ENCODE peak calls at places on chromosomes 12 and 14, in six cellular contexts. G is fibroblast of the aortic adventitia, B is fibroblast of pulmonary artery, K is HCT116, V is pancreas, Z is endothelial cell. W is an unnamed sample.

GRCh38 chr12:53952335-53952694 is 2.4 kb upstream of the HOXC12 start:
- DNase-seq in G (no peak), B (no peak), K (no peak), V (no peak), Z (no peak), W (no peak)

GRCh38 chr12:1915082-1915968 is 3.1 kb downstream of the CACNA2D4 start:
- DNase-seq in G (no peak), B (no peak), K (no peak), V (peak), Z (no peak), W (peak)

GRCh38 chr12:3662516-3662915 is 90.4 kb downstream of the CRACR2A start:
- DNase-seq in G (no peak), B (no peak), K (no peak), V (no peak), Z (no peak), W (peak)

GRCh38 chr12:65672441-65672840 is 151.8 kb upstream of the HMGA2 start:
- DNase-seq in G (no peak), B (no peak), K (no peak), V (no peak), Z (no peak), W (no peak)

GRCh38 chr14:104965561-104966231 is 12.5 kb downstream of the AHNAK2 start:
- DNase-seq in G (no peak), B (no peak), K (no peak), V (no peak), Z (no peak), W (no peak)

GRCh38 chr14:20799955-20800544 is 2.6 kb downstream of the RNASE1 start:
- DNase-seq in G (no peak), B (no peak), K (no peak), V (peak), Z (peak), W (peak)

GRCh38 chr12:18320036-18320617 is 58.8 kb downstream of the PIK3C2G start:
- DNase-seq in G (peak), B (peak), K (peak), V (peak), Z (peak), W (peak)

GRCh38 chr14:50955373-50956043 is 11.2 kb upstream of the PYGL start:
- DNase-seq in G (peak), B (peak), K (peak), V (no peak), Z (peak), W (peak)

GRCh38 chr14:49893309-49894213 is 679 bp downstream of the ARF6 start:
- DNase-seq in G (no peak), B (peak), K (no peak), V (no peak), Z (peak), W (peak)

GRCh38 chr14:106021832-106022231 is 495.4 kb downstream of the TMEM121 start:
- DNase-seq in G (no peak), B (no peak), K (no peak), V (no peak), Z (no peak), W (no peak)

GRCh38 chr12:26097046-26097878 is 27.6 kb downstream of the BHLHE41 start:
- DNase-seq in G (peak), B (peak), K (peak), V (peak), Z (peak), W (peak)

DNA sequence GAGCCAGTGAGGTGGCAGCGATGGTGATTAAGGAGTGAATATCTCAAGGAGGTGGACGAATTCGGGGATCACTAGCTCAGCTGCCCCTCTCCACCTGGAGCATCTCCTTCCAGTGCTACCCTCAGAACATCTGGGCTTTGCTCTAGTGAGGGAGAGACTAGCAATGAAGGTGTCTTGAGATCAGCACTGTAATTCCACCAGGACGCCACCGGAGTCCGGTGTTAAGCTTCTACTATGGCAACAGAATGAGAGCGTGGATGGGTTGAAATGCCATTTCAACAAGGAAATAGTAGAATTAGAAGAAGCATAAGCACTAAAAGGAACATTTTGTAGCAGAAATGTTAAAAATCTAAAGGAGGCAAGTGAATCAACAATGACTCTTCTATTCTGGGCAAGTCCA is 61.1 kb downstream of the NTF3 start:
- DNase-seq in G (no peak), B (no peak), K (no peak), V (no peak), Z (no peak), W (peak)
- TF ChIP-seq CTCF in G (no peak), B (no peak), K (no peak), V (no peak), Z (no peak), W (peak)

GRCh38 chr14:67486890-67487289 is 1.6 kb downstream of the TMEM229B start:
- DNase-seq in G (no peak), B (no peak), K (no peak), V (no peak), Z (no peak), W (no peak)
- TF ChIP-seq CTCF in G (no peak), B (no peak), K (no peak), V (no peak), Z (no peak), W (no peak)

GRCh38 chr12:82687020-82687951 is 580 bp downstream of the TMTC2 start:
- DNase-seq in G (peak), B (peak), K (peak), V (peak), Z (peak), W (peak)

GRCh38 chr12:82685721-82686222 is 934 bp upstream of the TMTC2 start:
- DNase-seq in G (peak), B (peak), K (peak), V (peak), Z (peak), W (peak)

GRCh38 chr12:82688035-82688501 is 1.4 kb downstream of the TMTC2 start:
- DNase-seq in G (peak), B (peak), K (no peak), V (no peak), Z (no peak), W (no peak)

GRCh38 chr12:82688619-82689018 is 1.9 kb downstream of the TMTC2 start:
- DNase-seq in G (no peak), B (no peak), K (no peak), V (no peak), Z (no peak), W (no peak)

GRCh38 chr12:82686223-82687019 is at the start of gene TMTC2:
- DNase-seq in G (peak), B (peak), K (peak), V (peak), Z (peak), W (peak)
- TF ChIP-seq CTCF in G (no peak), B (no peak), K (no peak), V (no peak), Z (no peak), W (no peak)

GRCh38 chr14:21863289-21863688 is 189.7 kb upstream of the OR4E1 start:
- DNase-seq in G (no peak), B (no peak), K (no peak), V (no peak), Z (no peak), W (no peak)

GRCh38 chr14:21874167-21874566 is 200.5 kb upstream of the OR4E1 start:
- DNase-seq in G (no peak), B (no peak), K (no peak), V (no peak), Z (no peak), W (no peak)

GRCh38 chr14:21867541-21867940 is 193.9 kb upstream of the OR4E1 start:
- DNase-seq in G (peak), B (peak), K (no peak), V (no peak), Z (no peak), W (no peak)

GRCh38 chr14:21866479-21866878 is 192.9 kb upstream of the OR4E1 start:
- DNase-seq in G (no peak), B (peak), K (no peak), V (no peak), Z (no peak), W (no peak)

DNA sequence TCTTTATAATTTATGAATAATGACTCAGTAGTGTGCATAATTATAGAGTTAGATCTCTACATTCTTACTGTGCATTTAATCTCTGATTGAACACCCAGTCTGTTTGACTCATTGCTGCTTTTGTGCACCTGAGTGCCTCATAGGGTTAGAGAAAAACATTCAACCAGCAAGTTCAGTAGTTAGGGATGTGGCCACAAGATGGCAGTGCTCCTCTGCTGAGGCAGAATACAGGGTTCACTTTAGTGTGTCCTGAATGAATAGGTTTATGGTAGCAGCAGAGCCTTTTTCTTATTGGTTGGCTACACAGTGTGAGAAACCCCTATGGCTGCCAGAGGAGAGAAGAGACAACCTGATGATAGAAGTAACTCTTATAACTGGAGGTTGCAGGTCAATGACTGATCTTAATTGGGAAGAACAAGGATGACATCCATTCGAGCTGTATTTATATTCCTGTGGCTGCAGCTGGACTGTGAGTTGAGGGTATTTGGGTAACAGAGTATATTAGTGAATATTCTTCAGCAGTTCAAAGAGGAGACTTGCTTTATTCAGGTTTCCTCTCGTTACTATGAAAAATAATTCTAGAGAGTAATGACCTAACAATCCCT is 194.9 kb upstream of the OR4E1 start:
- DNase-seq in G (peak), B (peak), K (peak), V (peak), Z (peak), W (peak)
- TF ChIP-seq CTCF in G (peak), B (peak), K (peak), V (peak), Z (peak), W (peak)

DNA sequence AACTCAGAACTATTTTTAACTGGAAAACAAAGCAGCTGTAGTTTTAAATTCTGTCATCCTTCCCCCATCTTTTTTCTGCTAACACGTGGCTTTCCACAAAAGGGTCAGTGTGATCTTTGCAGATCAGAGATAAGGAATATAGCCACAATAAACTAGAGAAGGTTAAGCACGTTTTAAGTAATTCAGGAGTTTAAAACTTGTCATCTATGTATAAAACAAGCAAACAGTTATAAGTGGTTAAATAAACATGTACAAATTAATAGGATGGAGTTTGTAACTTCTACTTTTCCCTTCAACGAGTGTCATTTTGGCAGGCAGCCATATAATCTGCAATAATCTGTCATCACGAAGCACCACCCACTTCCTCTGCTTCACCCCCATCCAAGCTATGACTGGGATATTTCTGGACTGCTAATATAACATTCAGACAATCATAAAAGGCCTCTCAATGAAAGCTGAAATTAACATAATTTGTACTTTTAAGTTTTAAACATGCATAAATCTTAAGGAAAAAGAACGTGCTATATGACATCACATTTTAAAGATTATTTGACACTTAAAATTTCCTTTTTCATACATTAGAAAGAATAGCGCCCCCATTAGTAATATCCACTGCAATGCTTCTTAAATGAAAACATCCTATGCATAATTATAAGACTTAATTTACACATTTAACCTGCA is 15.2 kb downstream of the TAOK3 start:
- DNase-seq in G (peak), B (peak), K (peak), V (peak), Z (no peak), W (no peak)
- TF ChIP-seq CTCF in G (no peak), B (no peak), K (peak), V (no peak), Z (peak), W (no peak)

W was measured in Caco-2.